ENCODE peak calls at places on chromosomes 2 and 18, in seven cellular contexts. One of them, this sample, is unnamed.

GRCh38 chr2:15728247-15728721 is 136.6 kb downstream of the DDX1 start:
- DNase-seq in T-helper 17 cell: no peak
- DNase-seq in activated effector memory CD4-positive, alpha-beta T cell treated with Interleukin-2 at 50 U/mL for 16 hours: no peak
- DNase-seq in progenitor cell of endocrine pancreas: no peak
- DNase-seq in EL: no peak
- DNase-seq in dermis microvascular lymphatic vessel endothelial cell: no peak
- DNase-seq in HS-5: no peak
- DNase-seq in this sample: no peak

GRCh38 chr2:65397122-65397521 is 35.3 kb downstream of the SPRED2 start:
- DNase-seq in T-helper 17 cell: no peak
- DNase-seq in activated effector memory CD4-positive, alpha-beta T cell treated with Interleukin-2 at 50 U/mL for 16 hours: no peak
- DNase-seq in progenitor cell of endocrine pancreas: no peak
- DNase-seq in EL: peak; percentile 19
- DNase-seq in dermis microvascular lymphatic vessel endothelial cell: no peak
- DNase-seq in HS-5: no peak
- DNase-seq in this sample: peak; percentile 55

GRCh38 chr2:70759446-70759845 is 8.6 kb downstream of the ADD2 start:
- DNase-seq in T-helper 17 cell: no peak
- DNase-seq in activated effector memory CD4-positive, alpha-beta T cell treated with Interleukin-2 at 50 U/mL for 16 hours: no peak
- DNase-seq in progenitor cell of endocrine pancreas: no peak
- DNase-seq in EL: no peak
- DNase-seq in dermis microvascular lymphatic vessel endothelial cell: no peak
- DNase-seq in HS-5: no peak
- DNase-seq in this sample: no peak

GRCh38 chr18:79048245-79048632 is 21.0 kb upstream of the ATP9B start:
- DNase-seq in T-helper 17 cell: no peak
- DNase-seq in activated effector memory CD4-positive, alpha-beta T cell treated with Interleukin-2 at 50 U/mL for 16 hours: no peak
- DNase-seq in progenitor cell of endocrine pancreas: no peak
- DNase-seq in EL: no peak
- DNase-seq in dermis microvascular lymphatic vessel endothelial cell: no peak
- DNase-seq in HS-5: no peak
- DNase-seq in this sample: no peak

GRCh38 chr2:45466045-45466444 is 145.0 kb downstream of the SRBD1 start:
- DNase-seq in T-helper 17 cell: no peak
- DNase-seq in activated effector memory CD4-positive, alpha-beta T cell treated with Interleukin-2 at 50 U/mL for 16 hours: no peak
- DNase-seq in progenitor cell of endocrine pancreas: no peak
- DNase-seq in EL: no peak
- DNase-seq in dermis microvascular lymphatic vessel endothelial cell: no peak
- DNase-seq in HS-5: no peak
- DNase-seq in this sample: no peak

GRCh38 chr2:176140520-176141317 is 10.6 kb upstream of the HOXD4 start:
- DNase-seq in T-helper 17 cell: peak; percentile 48
- DNase-seq in activated effector memory CD4-positive, alpha-beta T cell treated with Interleukin-2 at 50 U/mL for 16 hours: peak; percentile 21
- DNase-seq in progenitor cell of endocrine pancreas: peak; percentile 73
- DNase-seq in EL: peak; percentile 75
- DNase-seq in dermis microvascular lymphatic vessel endothelial cell: peak; percentile 87
- DNase-seq in HS-5: no peak
- DNase-seq in this sample: peak; percentile 85

GRCh38 chr2:18701981-18702380 is 112.6 kb upstream of the NT5C1B start:
- DNase-seq in T-helper 17 cell: no peak
- DNase-seq in activated effector memory CD4-positive, alpha-beta T cell treated with Interleukin-2 at 50 U/mL for 16 hours: no peak
- DNase-seq in progenitor cell of endocrine pancreas: no peak
- DNase-seq in EL: peak; percentile 67
- DNase-seq in dermis microvascular lymphatic vessel endothelial cell: peak; percentile 34
- DNase-seq in HS-5: peak; percentile 50
- DNase-seq in this sample: peak; percentile 84

GRCh38 chr2:61117534-61117933 is 44.5 kb upstream of the C2orf74 start:
- DNase-seq in T-helper 17 cell: no peak
- DNase-seq in activated effector memory CD4-positive, alpha-beta T cell treated with Interleukin-2 at 50 U/mL for 16 hours: no peak
- DNase-seq in progenitor cell of endocrine pancreas: no peak
- DNase-seq in EL: peak; percentile 81
- DNase-seq in dermis microvascular lymphatic vessel endothelial cell: no peak
- DNase-seq in HS-5: peak; percentile 44
- DNase-seq in this sample: peak; percentile 32

GRCh38 chr2:36663314-36663713 is 33.2 kb upstream of the VIT start:
- DNase-seq in T-helper 17 cell: no peak
- DNase-seq in activated effector memory CD4-positive, alpha-beta T cell treated with Interleukin-2 at 50 U/mL for 16 hours: no peak
- DNase-seq in progenitor cell of endocrine pancreas: no peak
- DNase-seq in EL: no peak
- DNase-seq in dermis microvascular lymphatic vessel endothelial cell: no peak
- DNase-seq in HS-5: no peak
- DNase-seq in this sample: no peak

GRCh38 chr2:219522111-219523030 is 8.1 kb downstream of the ASIC4 start:
- DNase-seq in T-helper 17 cell: no peak
- DNase-seq in activated effector memory CD4-positive, alpha-beta T cell treated with Interleukin-2 at 50 U/mL for 16 hours: no peak
- DNase-seq in progenitor cell of endocrine pancreas: no peak
- DNase-seq in EL: peak; percentile 79
- DNase-seq in dermis microvascular lymphatic vessel endothelial cell: peak; percentile 17
- DNase-seq in HS-5: peak; percentile 57
- DNase-seq in this sample: peak; percentile 51

GRCh38 chr2:207504513-207505171 is 25.1 kb upstream of the CREB1 start:
- DNase-seq in T-helper 17 cell: no peak
- DNase-seq in activated effector memory CD4-positive, alpha-beta T cell treated with Interleukin-2 at 50 U/mL for 16 hours: no peak
- DNase-seq in progenitor cell of endocrine pancreas: no peak
- DNase-seq in EL: peak; percentile 61
- DNase-seq in dermis microvascular lymphatic vessel endothelial cell: no peak
- DNase-seq in HS-5: no peak
- DNase-seq in this sample: no peak

GRCh38 chr2:234334146-234334545 is 162.7 kb downstream of the ARL4C start:
- DNase-seq in T-helper 17 cell: no peak
- DNase-seq in activated effector memory CD4-positive, alpha-beta T cell treated with Interleukin-2 at 50 U/mL for 16 hours: no peak
- DNase-seq in progenitor cell of endocrine pancreas: no peak
- DNase-seq in EL: no peak
- DNase-seq in dermis microvascular lymphatic vessel endothelial cell: peak; percentile 61
- DNase-seq in HS-5: no peak
- DNase-seq in this sample: no peak

This sample was measured in PC-3.